ENCODE peak calls at places on chromosomes 2 and 18, in six cellular contexts. E is left kidney, G is fibroblast of pulmonary artery, C is AG08395, Q is NCI-H69, W is posterior cingulate gyrus. P is an unnamed sample.

GRCh38 chr2:167550448-167550847 is 662.2 kb downstream of the XIRP2 start:
- DNase-seq in E (peak; percentile 14), G (peak; percentile 44), C (no peak), Q (peak; percentile 18), W (no peak), P (peak; percentile 39)

GRCh38 chr2:20144861-20145260 is 80.1 kb downstream of the SDC1 start:
- DNase-seq in E (no peak), G (no peak), C (no peak), Q (no peak), W (no peak), P (no peak)

GRCh38 chr18:47730795-47731194 is 199.7 kb downstream of the SMAD2 start:
- DNase-seq in E (no peak), G (no peak), C (peak; percentile 22), Q (peak; percentile 55), W (no peak), P (peak; percentile 3)

GRCh38 chr2:227163998-227164744 is at the start of the genes COL4A3 and COL4A4:
- DNase-seq in E (peak; percentile 77), G (no peak), C (peak; percentile 17), Q (peak; percentile 82), W (no peak), P (no peak)

GRCh38 chr2:71243548-71244301 is 16.8 kb upstream of the PAIP2B start:
- DNase-seq in E (no peak), G (no peak), C (no peak), Q (peak; percentile 28), W (no peak), P (no peak)

GRCh38 chr18:56373601-56374000 is 264.8 kb downstream of the TXNL1 start:
- DNase-seq in E (no peak), G (no peak), C (no peak), Q (peak; percentile 47), W (no peak), P (no peak)

GRCh38 chr18:34494359-34494696 is 215.8 kb upstream of the DTNA start:
- DNase-seq in E (no peak), G (no peak), C (no peak), Q (peak; percentile 82), W (peak; percentile 17), P (no peak)

GRCh38 chr2:108314586-108315296 is 26.0 kb downstream of the SULT1C2 start:
- DNase-seq in E (no peak), G (no peak), C (no peak), Q (no peak), W (no peak), P (no peak)

GRCh38 chr2:196176142-196176738 is 4.9 kb upstream of the STK17B start:
- DNase-seq in E (peak; percentile 5), G (no peak), C (no peak), Q (no peak), W (no peak), P (no peak)

GRCh38 chr2:20623241-20623640 is 27.7 kb downstream of the HS1BP3 start:
- DNase-seq in E (peak; percentile 53), G (no peak), C (no peak), Q (no peak), W (peak; percentile 13), P (no peak)

GRCh38 chr2:10057231-10058107 is 14.1 kb downstream of the KLF11 start:
- DNase-seq in E (peak; percentile 91), G (peak; percentile 81), C (peak; percentile 72), Q (peak; percentile 87), W (no peak), P (peak; percentile 68)

GRCh38 chr18:65754121-65754520 is 3.3 kb downstream of the CDH7 start:
- DNase-seq in E (peak; percentile 66), G (no peak), C (no peak), Q (peak; percentile 96), W (no peak), P (peak; percentile 72)

GRCh38 chr2:23901966-23902942 is 24.7 kb downstream of the ATAD2B start:
- DNase-seq in E (no peak), G (peak; percentile 30), C (peak; percentile 57), Q (peak; percentile 1), W (no peak), P (peak; percentile 22)

GRCh38 chr2:189096769-189097447 is 82.7 kb downstream of the COL5A2 start:
- DNase-seq in E (no peak), G (peak; percentile 92), C (peak; percentile 48), Q (no peak), W (no peak), P (peak; percentile 92)

GRCh38 chr18:47931707-47932103 is 1.2 kb upstream of the SMAD2 start:
- DNase-seq in E (peak; percentile 79), G (no peak), C (no peak), Q (peak; percentile 86), W (no peak), P (peak; percentile 28)

GRCh38 chr2:17476820-17477219 is 41.4 kb downstream of the RAD51AP2 start:
- DNase-seq in E (no peak), G (no peak), C (no peak), Q (no peak), W (no peak), P (no peak)

GRCh38 chr2:229160984-229161383 is 110.1 kb downstream of the PID1 start:
- DNase-seq in E (no peak), G (no peak), C (no peak), Q (no peak), W (no peak), P (no peak)

GRCh38 chr18:647304-647703 is 10.1 kb upstream of the TYMS start:
- DNase-seq in E (no peak), G (no peak), C (no peak), Q (no peak), W (no peak), P (no peak)

GRCh38 chr2:112782234-112782799 is 2.0 kb downstream of the IL1A start:
- DNase-seq in E (no peak), G (no peak), C (no peak), Q (no peak), W (no peak), P (no peak)

GRCh38 chr2:100406120-100406508 is 11.4 kb downstream of the CHST10 start:
- DNase-seq in E (no peak), G (no peak), C (no peak), Q (no peak), W (no peak), P (no peak)

P was measured in astrocyte of the spinal cord.